ENCODE peak calls at places on chromosomes 12 and 14, in nine cellular contexts. F, B, V, T, D, M, Z, U and R are unnamed samples.

GRCh38 chr14:66636240-66636639 is 128.3 kb downstream of the GPHN start:
- DNase-seq in T (no peak), F (no peak), B (no peak), Z (no peak), V (no peak), D (no peak), U (no peak), M (no peak), R (no peak)

GRCh38 chr14:101458536-101459391 is 102.5 kb upstream of the DIO3 start:
- DNase-seq in Z (no peak), D (no peak), F (no peak), V (no peak), B (no peak), M (no peak), T (peak), U (no peak), R (no peak)

GRCh38 chr14:101193126-101193844 is 289.8 kb upstream of the RTL1 start:
- DNase-seq in Z (no peak), F (no peak), T (no peak), V (no peak), B (no peak), D (no peak), U (no peak), M (no peak), R (no peak)

GRCh38 chr12:42447371-42447786 is 121.4 kb downstream of the PPHLN1 start:
- DNase-seq in B (peak), Z (no peak), D (no peak), U (no peak), M (no peak), V (no peak), T (no peak), F (no peak), R (no peak)

GRCh38 chr12:12273291-12273957 is 6.6 kb upstream of the LRP6 start:
- DNase-seq in F (no peak), U (no peak), D (no peak), T (no peak), Z (no peak), M (no peak), V (no peak), B (peak), R (no peak)

GRCh38 chr12:76236640-76237039 is 111.6 kb downstream of the BBS10 start:
- DNase-seq in Z (no peak), M (peak), T (no peak), V (no peak), D (no peak), F (no peak), U (peak), B (peak), R (no peak)

GRCh38 chr14:67241416-67242362 is at the start of gene PALS1:
- DNase-seq in F (no peak), B (peak), V (no peak), U (peak), M (peak), T (no peak), Z (no peak), D (no peak), R (peak)

GRCh38 chr12:11633968-11634367 is 15.5 kb upstream of the ETV6 start:
- DNase-seq in F (no peak), D (no peak), B (no peak), V (no peak), M (no peak), T (no peak), Z (no peak), U (peak), R (no peak)

GRCh38 chr12:115572440-115572839 is 705.1 kb downstream of the MED13L start:
- DNase-seq in F (no peak), Z (no peak), V (no peak), U (peak), B (peak), T (no peak), M (no peak), D (no peak), R (no peak)

GRCh38 chr12:52650520-52651081 is 1.4 kb downstream of the KRT2 start:
- DNase-seq in B (no peak), U (no peak), F (no peak), T (no peak), M (no peak), V (no peak), Z (peak), D (no peak), R (no peak)

GRCh38 chr12:20602671-20603402 is 92.3 kb upstream of the SLCO1C1 start:
- DNase-seq in F (no peak), V (no peak), B (peak), Z (no peak), M (peak), D (no peak), T (no peak), U (no peak), R (no peak)

GRCh38 chr12:20596036-20596435 is 99.1 kb upstream of the SLCO1C1 start:
- DNase-seq in B (peak), V (no peak), M (no peak), U (no peak), T (no peak), F (no peak), D (no peak), Z (no peak), R (no peak)

GRCh38 chr12:20604408-20604807 is 90.7 kb upstream of the SLCO1C1 start:
- DNase-seq in F (no peak), U (no peak), D (no peak), V (no peak), B (no peak), M (no peak), T (no peak), Z (no peak), R (no peak)

GRCh38 chr12:20599757-20600156 is 95.4 kb upstream of the SLCO1C1 start:
- DNase-seq in Z (no peak), M (no peak), V (no peak), T (no peak), U (no peak), F (no peak), B (peak), D (no peak), R (no peak)

GRCh38 chr12:20601668-20602280 is 93.4 kb upstream of the SLCO1C1 start:
- DNase-seq in B (peak), Z (no peak), U (no peak), D (no peak), V (no peak), T (no peak), M (peak), F (no peak), R (no peak)
- TF ChIP-seq CTCF in B (peak), Z (peak), U (peak), D (peak), V (peak), T (peak), M (peak), F (peak), R (no peak)

GRCh38 chr14:50366589-50366988 is 30.1 kb downstream of the CDKL1 start:
- DNase-seq in Z (no peak), F (no peak), T (no peak), M (no peak), D (no peak), V (no peak), U (no peak), B (no peak), R (no peak)

GRCh38 chr14:50362791-50363733 is 33.6 kb downstream of the CDKL1 start:
- DNase-seq in T (no peak), Z (no peak), B (peak), V (no peak), F (no peak), U (no peak), M (no peak), D (no peak), R (no peak)

GRCh38 chr14:50366115-50366514 is 30.6 kb downstream of the CDKL1 start:
- DNase-seq in V (no peak), Z (peak), B (peak), D (no peak), M (no peak), T (no peak), U (no peak), F (no peak), R (no peak)

GRCh38 chr14:50363734-50364113 is 33.0 kb downstream of the CDKL1 start:
- DNase-seq in F (no peak), M (no peak), U (no peak), D (no peak), Z (peak), T (no peak), B (peak), V (no peak), R (no peak)

DNA sequence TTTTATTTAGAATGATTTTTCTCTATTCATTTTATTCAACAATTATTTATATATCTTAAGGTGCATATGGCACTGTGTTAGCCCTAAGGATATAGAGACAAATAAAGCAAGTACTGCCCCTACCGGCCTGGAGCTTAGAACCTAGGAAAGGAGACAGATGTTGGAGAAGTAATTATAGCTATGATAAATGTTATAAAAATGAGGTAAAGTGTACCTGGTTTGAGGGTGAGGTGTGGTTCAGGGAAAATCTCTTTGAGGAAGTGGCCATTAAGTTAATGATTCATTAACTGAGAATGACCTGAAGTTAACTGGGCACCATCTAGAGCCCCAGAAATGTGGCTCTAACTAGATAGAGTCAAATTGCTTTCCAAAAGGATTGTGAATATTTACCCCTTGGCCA is 31.9 kb downstream of the CDKL1 start:
- DNase-seq in M (no peak), B (no peak), V (no peak), U (peak), F (no peak), Z (peak), T (no peak), D (no peak), R (no peak)
- TF ChIP-seq CTCF in M (no peak), B (no peak), V (no peak), U (no peak), F (no peak), Z (no peak), T (no peak), D (no peak), R (no peak)

GRCh38 chr14:30908826-30909225 is 34.5 kb downstream of the COCH start:
- DNase-seq in Z (no peak), M (no peak), B (no peak), U (no peak), F (no peak), D (no peak), T (no peak), V (no peak), R (no peak)

GRCh38 chr14:30907659-30908057 is 33.3 kb downstream of the COCH start:
- DNase-seq in U (no peak), F (no peak), V (no peak), M (no peak), B (no peak), D (no peak), Z (no peak), T (no peak), R (no peak)

GRCh38 chr14:30903285-30904124 is 29.1 kb downstream of the COCH start:
- DNase-seq in V (no peak), T (no peak), D (no peak), Z (no peak), B (no peak), U (no peak), F (no peak), M (no peak), R (no peak)

GRCh38 chr14:30906752-30907658 is 32.6 kb downstream of the COCH start:
- DNase-seq in F (no peak), Z (no peak), B (peak), T (no peak), D (no peak), M (peak), V (no peak), U (peak), R (no peak)
- TF ChIP-seq CTCF in F (peak), Z (no peak), B (peak), T (no peak), D (peak), M (peak), V (peak), U (peak), R (no peak)

GRCh38 chr14:54814076-54814475 is 88.5 kb downstream of the GCH1 start:
- DNase-seq in T (no peak), Z (no peak), M (peak), U (no peak), D (no peak), B (no peak), F (no peak), V (no peak), R (no peak)
- TF ChIP-seq CTCF in T (peak), Z (no peak), M (peak), U (peak), D (no peak), B (peak), F (no peak), V (no peak), R (no peak)

DNA sequence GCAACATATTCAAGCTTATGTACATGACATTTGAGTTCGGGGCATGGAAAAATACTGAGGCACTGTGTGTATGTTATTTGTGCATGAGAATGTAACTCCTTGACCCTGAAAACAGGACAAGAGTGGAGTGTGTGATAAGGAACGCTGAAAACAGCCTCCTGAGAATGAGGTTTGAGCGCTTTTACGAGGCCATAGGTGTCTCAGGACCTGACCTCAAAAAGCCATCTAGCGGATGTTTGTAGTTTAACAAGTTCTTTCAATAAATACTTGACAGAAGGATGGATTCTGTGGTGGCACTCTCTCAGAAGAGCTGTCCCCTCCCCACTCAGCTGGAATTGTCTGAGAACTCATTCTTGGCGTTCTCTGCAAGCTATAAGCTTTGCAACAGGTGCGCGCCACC is 350.5 kb upstream of the TMTC1 start:
- DNase-seq in B (peak), M (peak), U (no peak), Z (no peak), F (no peak), T (no peak), V (no peak), D (no peak), R (no peak)
- TF ChIP-seq CTCF in B (peak), M (no peak), U (no peak), Z (no peak), F (no peak), T (no peak), V (no peak), D (no peak), R (peak)

GRCh38 chr14:35391388-35391710 is 13.2 kb downstream of the NFKBIA start:
- DNase-seq in U (no peak), Z (no peak), F (no peak), B (no peak), M (no peak), D (no peak), V (no peak), T (no peak), R (no peak)

GRCh38 chr14:35395283-35395682 is 9.3 kb downstream of the NFKBIA start:
- DNase-seq in D (no peak), V (no peak), T (no peak), F (no peak), M (no peak), B (no peak), U (no peak), Z (no peak), R (no peak)

GRCh38 chr14:35390577-35391387 is 13.8 kb downstream of the NFKBIA start:
- DNase-seq in F (no peak), V (no peak), Z (no peak), T (no peak), U (peak), D (peak), M (no peak), B (peak), R (no peak)

GRCh38 chr14:35393826-35394225 is 10.7 kb downstream of the NFKBIA start:
- DNase-seq in B (no peak), Z (no peak), D (no peak), U (no peak), F (no peak), V (no peak), T (no peak), M (no peak), R (no peak)

DNA sequence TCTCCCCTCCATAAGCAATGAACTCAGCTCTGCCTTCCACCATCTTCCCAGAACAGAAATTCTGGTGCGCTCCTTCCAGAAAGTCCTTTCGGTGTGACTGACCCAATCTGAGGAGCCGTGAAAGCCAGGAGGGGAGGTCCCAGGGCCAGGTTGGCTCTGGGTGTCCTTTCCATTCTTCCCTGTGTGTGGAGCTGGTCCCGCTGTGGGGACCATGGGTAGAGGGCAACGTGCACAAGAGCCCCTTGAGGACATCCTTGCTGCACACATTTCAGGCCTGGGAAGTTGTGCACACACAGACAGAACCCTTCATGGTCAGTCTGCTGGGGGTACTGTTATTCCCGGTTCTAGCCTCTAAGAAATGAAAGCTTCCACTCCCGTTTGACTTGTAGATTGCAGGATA is 10.2 kb downstream of the NFKBIA start:
- DNase-seq in M (no peak), Z (no peak), T (no peak), U (no peak), F (no peak), V (no peak), B (no peak), D (peak), R (no peak)
- TF ChIP-seq CTCF in M (no peak), Z (no peak), T (no peak), U (no peak), F (no peak), V (no peak), B (no peak), D (no peak), R (no peak)

GRCh38 chr12:49823951-49824350 is 4.3 kb downstream of the NCKAP5L start:
- DNase-seq in D (no peak), B (no peak), Z (no peak), F (no peak), T (no peak), M (no peak), U (no peak), V (no peak), R (no peak)
- TF ChIP-seq CTCF in D (no peak), B (no peak), Z (no peak), F (no peak), T (no peak), M (no peak), U (no peak), V (no peak), R (no peak)

DNA sequence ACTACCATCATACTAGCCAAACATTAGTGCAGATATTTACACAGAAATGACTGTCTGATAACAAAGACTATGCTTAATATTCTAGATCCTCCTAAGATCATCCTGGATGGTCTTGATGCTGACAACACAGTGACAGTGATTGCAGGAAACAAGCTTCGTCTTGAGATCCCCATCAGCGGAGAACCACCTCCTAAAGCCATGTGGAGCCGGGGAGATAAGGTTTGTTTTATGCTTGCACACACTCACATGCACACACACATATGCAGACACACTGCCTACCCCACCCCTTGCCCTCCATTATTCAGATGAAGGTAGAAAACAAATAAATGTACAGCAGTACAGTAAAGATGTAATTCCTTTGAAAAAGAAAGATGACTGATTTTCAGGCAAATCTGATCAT is 44.4 kb upstream of the CHPT1 start:
- DNase-seq in U (no peak), F (no peak), Z (no peak), V (no peak), M (no peak), D (no peak), B (no peak), T (no peak), R (no peak)
- TF ChIP-seq CTCF in U (no peak), F (no peak), Z (no peak), V (no peak), M (no peak), D (no peak), B (no peak), T (no peak), R (no peak)

GRCh38 chr12:19179986-19180385 is 50.5 kb downstream of the PLEKHA5 start:
- DNase-seq in U (no peak), B (no peak), F (no peak), Z (no peak), V (no peak), T (no peak), M (no peak), D (no peak), R (no peak)
- TF ChIP-seq CTCF in U (no peak), B (no peak), F (no peak), Z (no peak), V (no peak), T (no peak), M (no peak), D (no peak), R (no peak)